ENCODE peak calls at places on chromosomes 5 and 9, in seven cellular contexts. F, O, P, U, H, X and W are unnamed samples.
A peak's percentile ranks its signal among the peaks of the same experiment; 100 is the strongest.

GRCh38 chr9:1938675-1939170 is 76.4 kb upstream of the SMARCA2 start:
- DNase-seq in O (no peak), X (no peak), P (no peak), U (no peak), H (no peak), F (no peak), W (no peak)

GRCh38 chr9:100167912-100168775 is 69.1 kb downstream of the INVS start:
- DNase-seq in O (no peak), X (no peak), H (no peak), U (peak; percentile 29), F (no peak), P (no peak), W (peak; percentile 28)

GRCh38 chr5:89929834-89930233 is 479.7 kb downstream of the CETN3 start:
- DNase-seq in X (no peak), U (peak; percentile 27), P (no peak), H (no peak), O (no peak), F (no peak), W (peak; percentile 12)

GRCh38 chr9:124884376-124884775 is 22.4 kb downstream of the ARPC5L start:
- DNase-seq in U (peak; percentile 80), O (no peak), X (no peak), H (no peak), F (no peak), P (no peak), W (no peak)

GRCh38 chr5:16467363-16468219 is 2.0 kb upstream of the ZNF622 start:
- DNase-seq in O (no peak), U (peak; percentile 85), F (no peak), X (no peak), P (no peak), H (no peak), W (peak; percentile 50)

GRCh38 chr5:167770461-167770860 is 521.0 kb upstream of the WWC1 start:
- DNase-seq in X (no peak), H (peak; percentile 20), F (no peak), P (no peak), U (peak; percentile 63), O (no peak), W (peak; percentile 64)

GRCh38 chr5:150448960-150449490 is 514 bp downstream of the RPS14 start:
- DNase-seq in X (peak; percentile 60), F (no peak), U (no peak), H (no peak), O (no peak), P (no peak), W (no peak)

GRCh38 chr9:114503009-114503408 is 2.3 kb downstream of the WHRN start:
- DNase-seq in X (no peak), H (no peak), O (no peak), U (no peak), P (peak; percentile 34), F (no peak), W (no peak)

GRCh38 chr5:132797651-132798050 is 15.5 kb upstream of the SOWAHA start:
- DNase-seq in U (no peak), F (no peak), X (no peak), P (no peak), O (no peak), H (no peak), W (peak; percentile 46)

GRCh38 chr9:134830126-134830525 is 50.5 kb upstream of the FCN2 start:
- DNase-seq in O (no peak), X (no peak), U (no peak), P (no peak), F (no peak), H (no peak), W (no peak)

GRCh38 chr5:38994329-38994927 is 79.8 kb downstream of the RICTOR start:
- DNase-seq in U (peak; percentile 84), P (peak; percentile 42), O (no peak), X (no peak), F (peak; percentile 20), H (no peak), W (peak; percentile 42)

GRCh38 chr5:103120607-103121200 is 603 bp downstream of the PPIP5K2 start:
- DNase-seq in P (no peak), H (no peak), U (peak; percentile 25), F (no peak), O (no peak), X (no peak), W (peak; percentile 29)

GRCh38 chr5:58738336-58738735 is 155.5 kb downstream of the RAB3C start:
- DNase-seq in X (no peak), O (no peak), F (no peak), H (no peak), P (no peak), U (no peak), W (no peak)

GRCh38 chr5:58735637-58736036 is 152.8 kb downstream of the RAB3C start:
- DNase-seq in P (no peak), F (no peak), X (no peak), O (no peak), H (no peak), U (no peak), W (no peak)

DNA sequence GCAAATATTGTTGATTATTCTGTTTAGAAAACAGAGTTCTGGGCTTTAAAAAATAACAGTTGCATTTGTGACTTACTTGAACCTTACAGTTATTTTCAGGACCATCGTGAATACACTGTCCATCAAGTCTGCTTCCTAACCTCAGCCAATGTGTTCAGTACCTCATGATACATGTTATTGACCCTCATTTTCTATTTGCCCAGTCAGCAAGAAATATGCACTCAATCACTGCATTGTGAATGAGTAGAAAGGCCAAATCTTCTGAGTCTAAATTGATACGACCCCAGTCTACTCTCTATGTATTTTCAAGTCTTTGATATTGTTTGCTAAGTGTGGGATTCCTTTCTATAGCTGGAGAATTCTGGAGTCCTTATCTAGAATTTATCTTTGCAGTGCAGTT is 156.2 kb downstream of the RAB3C start:
- DNase-seq in P (no peak), F (no peak), O (no peak), H (no peak), U (no peak), X (no peak), W (no peak)
- TF ChIP-seq CTCF in P (no peak), F (no peak), O (no peak), H (no peak), U (no peak), X (no peak), W (no peak)

GRCh38 chr9:101400120-101400519 is 1.5 kb downstream of the ZNF189 start:
- DNase-seq in X (no peak), P (peak; percentile 46), U (peak; percentile 73), F (peak; percentile 43), O (no peak), H (no peak), W (no peak)
- H3K4me3 ChIP-seq in X (peak overlapping the region; percentile 75), P (no peak overlapping the region), U (peak overlapping the region; percentile 76), F (peak overlapping the region; percentile 71), O (peak overlapping the region; percentile 78), H (peak overlapping the region; percentile 94), W (peak overlapping the region; percentile 75)

GRCh38 chr9:87910821-87911220 is 6.9 kb upstream of the SPATA31C1 start:
- DNase-seq in X (no peak), P (no peak), O (no peak), F (no peak), U (no peak), H (no peak), W (peak; percentile 41)

DNA sequence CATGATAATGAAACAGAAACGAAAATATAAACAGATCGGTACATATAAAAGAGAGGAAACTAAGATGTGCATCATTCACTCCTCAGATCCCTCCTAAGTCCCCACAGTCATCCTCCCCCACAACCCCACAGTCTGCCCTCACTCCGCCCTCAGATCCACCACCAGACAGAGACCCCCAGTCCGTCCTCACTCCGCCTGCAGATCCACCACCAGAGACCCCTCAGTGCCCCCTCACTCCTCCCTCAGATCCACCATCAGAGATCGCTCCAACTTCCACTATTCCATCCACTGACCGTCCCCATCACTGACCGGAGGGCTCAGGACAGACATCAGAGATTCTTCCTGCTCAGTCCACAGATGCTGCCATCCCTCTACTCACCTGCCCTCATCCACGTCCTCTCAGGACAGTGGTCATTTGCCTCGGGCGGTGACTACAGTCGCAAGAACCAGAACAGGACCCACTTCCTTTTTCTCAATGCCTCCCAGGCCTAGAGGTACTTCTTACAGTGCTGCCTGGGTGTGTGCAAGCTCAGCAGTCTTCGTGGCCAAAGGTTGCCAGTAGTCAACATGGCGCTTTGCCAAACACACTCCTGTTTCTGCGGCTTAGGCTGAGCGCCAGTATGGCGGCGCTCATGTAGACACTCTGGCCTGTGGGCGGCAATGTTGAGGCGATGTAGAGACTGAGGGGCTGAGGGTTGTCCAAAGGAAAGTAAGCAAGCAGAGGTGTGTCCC is 8.3 kb upstream of the SPATA31C1 start:
- DNase-seq in U (no peak), X (no peak), P (peak; percentile 93), F (no peak), O (peak; percentile 49), H (no peak), W (no peak)
- TF ChIP-seq CTCF in U (no peak), X (no peak), P (no peak), F (no peak), O (no peak), H (no peak), W (no peak)

DNA sequence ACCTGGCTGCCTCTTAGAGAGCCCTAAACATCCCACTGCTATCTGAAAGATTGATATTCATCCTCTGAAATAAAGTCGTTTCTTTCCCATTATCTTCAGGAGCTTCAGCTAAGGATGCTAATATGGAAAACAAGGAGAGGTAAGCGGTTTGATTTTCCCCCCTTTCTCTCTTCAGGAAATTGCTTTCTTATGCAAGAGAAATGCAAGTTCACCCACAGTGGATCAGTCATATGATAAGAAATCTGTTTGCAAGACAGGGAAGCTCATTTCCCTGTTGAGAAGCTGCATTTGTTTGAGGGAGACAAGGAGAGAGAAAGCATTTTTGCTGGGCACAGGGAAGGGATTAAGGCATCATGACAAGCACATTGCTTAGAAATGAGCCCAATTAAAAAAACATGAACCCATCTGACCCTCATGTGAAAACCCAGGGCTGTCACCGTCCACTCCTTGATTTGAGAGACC is 53.7 kb upstream of the BOD1 start:
- DNase-seq in U (peak; percentile 49), P (no peak), O (no peak), F (no peak), H (no peak), X (no peak), W (peak; percentile 6)
- H3K4me3 ChIP-seq in U (no peak overlapping the region), P (no peak overlapping the region), O (no peak overlapping the region), F (no peak overlapping the region), H (no peak overlapping the region), X (no peak overlapping the region), W (no peak overlapping the region)